ENCODE peak calls at places on chromosome 6, in eight cellular contexts. N is heart left ventricle, X is HepG2, V is spleen, I is gastrocnemius medialis, P is Peyer's patch, M is sigmoid colon, K is transverse colon. L is an unnamed sample.

GRCh38 chr6:84910881-84911607 is 146.6 kb upstream of the TBX18 start:
- DNase-seq in N (no peak), X (peak; percentile 12), V (no peak), I (no peak), P (no peak), M (no peak), K (no peak), L (no peak)

GRCh38 chr6:12275084-12275483 is 15.1 kb upstream of the EDN1 start:
- DNase-seq in N (no peak), X (no peak), V (no peak), I (no peak), P (no peak), M (no peak), K (no peak), L (no peak)

GRCh38 chr6:89022747-89023289 is 57.7 kb upstream of the PNRC1 start:
- DNase-seq in N (no peak), X (no peak), V (no peak), I (no peak), P (no peak), M (no peak), K (no peak), L (no peak)

GRCh38 chr6:113697642-113698410 is 159.3 kb upstream of the MARCKS start:
- DNase-seq in N (no peak), X (no peak), V (no peak), I (no peak), P (no peak), M (no peak), K (no peak), L (no peak)

GRCh38 chr6:1461736-1462135 is 72.4 kb downstream of the FOXF2 start:
- DNase-seq in N (no peak), X (no peak), V (no peak), I (no peak), P (no peak), M (no peak), K (no peak), L (no peak)

GRCh38 chr6:16799279-16800193 is 38.3 kb upstream of the ATXN1 start:
- DNase-seq in N (no peak), X (peak; percentile 74), V (no peak), I (no peak), P (no peak), M (no peak), K (no peak), L (no peak)

GRCh38 chr6:137759624-137760023 is 107.4 kb upstream of the TNFAIP3 start:
- DNase-seq in N (no peak), X (no peak), V (no peak), I (no peak), P (no peak), M (no peak), K (no peak), L (no peak)

GRCh38 chr6:84825461-84825860 is 61.1 kb upstream of the TBX18 start:
- DNase-seq in N (no peak), X (no peak), V (no peak), I (no peak), P (no peak), M (no peak), K (no peak), L (no peak)

GRCh38 chr6:22956029-22956715 is 386.8 kb downstream of the HDGFL1 start:
- DNase-seq in N (no peak), X (no peak), V (no peak), I (no peak), P (no peak), M (no peak), K (no peak), L (no peak)

GRCh38 chr6:20620043-20620442 is 85.8 kb downstream of the CDKAL1 start:
- DNase-seq in N (no peak), X (no peak), V (no peak), I (no peak), P (no peak), M (no peak), K (no peak), L (no peak)

GRCh38 chr6:128284128-128284527 is 236.3 kb downstream of the PTPRK start:
- DNase-seq in N (no peak), X (no peak), V (no peak), I (no peak), P (no peak), M (no peak), K (no peak), L (no peak)

GRCh38 chr6:133092771-133093170 is 148.4 kb upstream of the EYA4 start:
- DNase-seq in N (no peak), X (no peak), V (no peak), I (no peak), P (no peak), M (no peak), K (no peak), L (no peak)

GRCh38 chr6:75206338-75207210 is 721 bp upstream of the COL12A1 start:
- DNase-seq in N (peak; percentile 25), X (no peak), V (peak; percentile 64), I (peak; percentile 14), P (no peak), M (peak; percentile 79), K (no peak), L (no peak)

GRCh38 chr6:136782021-136782770 is 10.1 kb downstream of the MAP3K5 start:
- DNase-seq in N (no peak), X (no peak), V (no peak), I (no peak), P (no peak), M (no peak), K (no peak), L (no peak)

GRCh38 chr6:38054526-38054925 is 235.0 kb downstream of the ZFAND3 start:
- DNase-seq in N (no peak), X (peak; percentile 70), V (no peak), I (no peak), P (no peak), M (no peak), K (no peak), L (no peak)

GRCh38 chr6:169289671-169290408 is 36.2 kb upstream of the THBS2 start:
- DNase-seq in N (peak; percentile 69), X (no peak), V (no peak), I (peak; percentile 55), P (no peak), M (peak; percentile 81), K (no peak), L (no peak)

GRCh38 chr6:7390218-7390878 is 740 bp downstream of the RIOK1 start:
- DNase-seq in N (no peak), X (no peak), V (no peak), I (no peak), P (no peak), M (no peak), K (no peak), L (no peak)

DNA sequence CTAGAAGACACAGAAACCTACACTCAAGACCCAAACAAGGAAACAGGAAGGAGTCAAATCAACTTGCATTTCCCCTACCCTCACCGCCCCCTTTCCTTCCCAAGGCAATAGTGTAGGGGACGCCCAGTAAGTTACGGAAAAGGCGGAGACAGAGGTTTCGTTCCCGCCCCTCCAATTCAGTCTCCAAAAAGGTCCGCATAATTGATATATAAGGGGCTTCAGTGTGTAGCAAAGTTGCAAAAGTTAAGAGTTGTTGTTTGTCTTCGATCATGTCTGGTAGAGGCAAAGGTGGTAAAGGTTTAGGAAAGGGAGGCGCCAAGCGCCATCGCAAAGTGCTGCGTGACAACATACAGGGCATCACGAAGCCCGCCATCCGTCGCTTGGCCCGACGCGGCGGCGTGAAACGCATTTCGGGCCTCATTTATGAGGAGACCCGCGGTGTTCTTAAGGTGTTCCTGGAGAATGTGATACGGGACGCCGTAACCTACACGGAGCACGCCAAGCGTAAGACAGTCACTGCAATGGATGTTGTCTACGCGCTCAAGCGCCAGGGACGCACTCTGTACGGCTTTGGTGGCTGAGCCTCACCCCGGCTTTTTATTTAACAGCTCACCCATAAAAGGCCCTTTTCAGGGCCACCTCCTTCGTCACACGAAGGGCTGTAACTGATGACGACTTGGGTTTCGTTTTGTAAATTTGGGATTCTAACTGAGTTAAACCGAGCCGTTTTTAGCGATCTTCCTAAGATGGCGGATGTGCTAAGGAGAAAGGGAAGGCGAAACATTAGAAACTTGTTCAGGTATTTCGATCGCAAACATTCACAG is 124.6 kb upstream of the BTN3A2 start:
- DNase-seq in N (peak; percentile 69), X (no peak), V (peak; percentile 91), I (peak; percentile 37), P (peak; percentile 81), M (peak; percentile 80), K (peak; percentile 50), L (no peak)
- TF ChIP-seq POLR2A in N (no peak), X (no peak), V (peak; percentile 84), I (peak; percentile 22), P (peak; percentile 90), M (peak; percentile 63), K (peak; percentile 92), L (peak; percentile 31)

GRCh38 chr6:160662842-160663241 is 1.2 kb downstream of the LPA start:
- DNase-seq in N (no peak), X (no peak), V (no peak), I (no peak), P (no peak), M (no peak), K (no peak), L (no peak)

GRCh38 chr6:160668589-160668988 is 4.5 kb upstream of the LPA start:
- DNase-seq in N (no peak), X (no peak), V (no peak), I (no peak), P (no peak), M (no peak), K (no peak), L (no peak)

GRCh38 chr6:160667854-160668481 is 3.9 kb upstream of the LPA start:
- DNase-seq in N (no peak), X (peak; percentile 50), V (no peak), I (no peak), P (no peak), M (no peak), K (no peak), L (no peak)
- TF ChIP-seq CTCF in N (peak; percentile 14), X (peak; percentile 94), V (peak; percentile 25), I (no peak), P (peak; percentile 22), M (no peak), K (no peak), L (no peak)

GRCh38 chr6:31781244-31782125 is 4.4 kb upstream of the VWA7 start:
- DNase-seq in N (no peak), X (no peak), V (no peak), I (no peak), P (no peak), M (no peak), K (no peak), L (no peak)
- TF ChIP-seq POLR2A in N (no peak), X (no peak), V (no peak), I (no peak), P (no peak), M (no peak), K (no peak), L (no peak)

DNA sequence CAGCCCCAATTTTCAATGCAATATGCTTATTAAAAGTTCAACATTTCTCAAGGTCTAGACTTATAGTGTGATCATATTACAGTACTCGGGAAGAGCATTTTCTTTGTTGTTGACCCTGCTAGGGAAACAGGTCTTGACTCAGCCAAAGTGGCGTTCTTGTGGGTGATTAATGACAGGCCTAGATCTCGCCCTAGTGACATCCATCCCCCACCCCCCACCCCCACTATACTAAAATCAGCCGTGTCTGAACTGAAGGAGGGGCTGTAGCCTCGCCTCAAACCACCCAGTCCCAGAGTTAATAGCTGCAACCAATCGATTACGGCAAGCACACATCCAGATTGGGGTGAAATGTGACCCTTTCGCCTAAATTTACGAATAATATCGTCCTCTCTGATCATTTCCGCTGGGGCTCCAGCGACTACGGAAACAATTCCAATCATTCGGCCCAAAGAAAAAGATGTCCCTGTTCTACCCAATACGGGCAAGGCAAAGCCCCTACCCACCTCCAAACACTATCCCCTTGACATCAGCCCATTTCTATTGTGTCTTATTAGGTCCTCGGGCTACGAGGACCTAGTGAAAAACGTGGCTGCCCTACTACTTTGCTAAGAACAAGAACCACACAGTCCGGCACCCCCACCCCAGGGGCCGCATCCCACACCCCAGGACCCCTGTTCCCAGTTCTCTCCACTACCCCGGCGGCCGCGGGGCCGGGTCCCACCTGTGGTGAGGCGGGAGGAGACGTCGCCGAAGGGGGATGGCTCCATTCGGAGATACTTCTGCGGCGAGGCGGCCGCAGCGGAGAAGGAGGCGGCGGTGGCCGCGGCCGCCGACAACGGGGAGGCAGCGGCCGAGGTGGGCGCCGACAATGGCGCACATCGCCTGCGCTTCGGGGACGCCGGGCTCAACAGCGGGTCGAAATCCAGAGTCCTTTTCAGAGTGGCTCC is 1.0 kb downstream of the AKIRIN2 start:
- DNase-seq in N (peak; percentile 40), X (peak; percentile 73), V (peak; percentile 92), I (peak; percentile 81), P (peak; percentile 65), M (no peak), K (peak; percentile 35), L (no peak)
- TF ChIP-seq CTCF in N (no peak), X (peak; percentile 32), V (peak; percentile 19), I (no peak), P (no peak), M (no peak), K (no peak), L (no peak)

L was measured in vagina.